ENCODE peak calls at places on chromosomes 16 and 17, in five cellular contexts. G, A, Y, P and E are unnamed samples.

GRCh38 chr17:67718325-67718941 is 697 bp downstream of the NOL11 start:
- DNase-seq in G (no peak), A (no peak), Y (no peak), P (no peak), E (no peak)

GRCh38 chr17:78366109-78366848 is 6.4 kb upstream of the SOCS3 start:
- DNase-seq in A (peak; percentile 58), G (no peak), P (no peak), Y (no peak), E (no peak)

GRCh38 chr16:83606486-83607030 is 201.2 kb upstream of the HSBP1 start:
- DNase-seq in Y (no peak), G (no peak), P (no peak), A (no peak), E (no peak)

GRCh38 chr17:67608691-67609090 is 109.0 kb upstream of the NOL11 start:
- DNase-seq in A (no peak), Y (peak; percentile 54), G (no peak), P (no peak), E (no peak)

GRCh38 chr17:32928527-32929287 is 754 bp downstream of the TMEM98 start:
- DNase-seq in G (no peak), A (no peak), Y (no peak), P (no peak), E (no peak)

GRCh38 chr17:4742629-4743028 is 2.9 kb upstream of the CXCL16 start:
- DNase-seq in Y (no peak), A (no peak), G (no peak), P (no peak), E (no peak)

GRCh38 chr16:30721606-30722005 is 22.6 kb downstream of the SRCAP start:
- DNase-seq in A (no peak), P (no peak), G (no peak), Y (no peak), E (no peak)

GRCh38 chr16:78430281-78430680 is 330.8 kb downstream of the WWOX start:
- DNase-seq in G (no peak), A (no peak), P (no peak), Y (no peak), E (no peak)

GRCh38 chr17:9269350-9270035 is 248.2 kb downstream of the NTN1 start:
- DNase-seq in A (no peak), P (no peak), G (no peak), Y (no peak), E (no peak)

GRCh38 chr16:48622456-48623303 is 12.7 kb upstream of the N4BP1 start:
- DNase-seq in P (no peak), G (no peak), Y (no peak), A (no peak), E (no peak)

GRCh38 chr17:81561494-81561885 is 9.3 kb upstream of the FAAP100 start:
- DNase-seq in A (no peak), Y (no peak), G (no peak), P (no peak), E (no peak)

GRCh38 chr16:89354325-89354724 is 136.0 kb downstream of the ANKRD11 start:
- DNase-seq in P (peak; percentile 80), G (no peak), Y (no peak), A (no peak), E (no peak)

GRCh38 chr16:79580465-79581200 is 19.9 kb downstream of the MAF start:
- DNase-seq in Y (no peak), P (no peak), G (no peak), A (no peak), E (no peak)

GRCh38 chr17:62754696-62755095 is 53.4 kb downstream of the MARCHF10 start:
- DNase-seq in G (no peak), Y (no peak), A (no peak), P (no peak), E (no peak)

GRCh38 chr16:75264999-75265910 is 13.8 kb upstream of the BCAR1 start:
- DNase-seq in P (peak; percentile 80), Y (no peak), A (peak; percentile 54), G (peak; percentile 43), E (no peak)

GRCh38 chr16:19135896-19136438 is 22.2 kb downstream of the ITPRIPL2 start:
- DNase-seq in Y (no peak), A (no peak), G (no peak), P (peak; percentile 61), E (no peak)

GRCh38 chr17:19002805-19003542 is 1.6 kb downstream of the FAM83G start:
- DNase-seq in A (no peak), G (no peak), Y (no peak), P (no peak), E (no peak)

GRCh38 chr16:3045758-3046505 is 429 bp upstream of the MMP25 start:
- DNase-seq in Y (no peak), P (no peak), A (no peak), G (no peak), E (no peak)

GRCh38 chr16:50550035-50550434 is 1.8 kb downstream of the NKD1 start:
- DNase-seq in P (no peak), A (peak; percentile 32), Y (no peak), G (peak; percentile 38), E (no peak)

GRCh38 chr17:55261311-55261710 is 3.4 kb upstream of the HLF start:
- DNase-seq in A (no peak), P (no peak), G (no peak), Y (no peak), E (no peak)

GRCh38 chr16:46573008-46573833 is 48.0 kb downstream of the SHCBP1 start:
- DNase-seq in G (no peak), P (no peak), A (no peak), Y (no peak), E (no peak)

GRCh38 chr16:1474471-1474795 is 395 bp downstream of the CLCN7 start:
- DNase-seq in A (no peak), Y (no peak), P (no peak), G (no peak), E (no peak)

GRCh38 chr16:23967775-23968571 is 132.2 kb downstream of the PRKCB start:
- DNase-seq in A (no peak), G (no peak), P (no peak), Y (no peak), E (no peak)

GRCh38 chr16:2751577-2752034 is 832 bp upstream of the SRRM2 start:
- DNase-seq in A (peak; percentile 46), Y (no peak), P (no peak), G (peak; percentile 49), E (no peak)

GRCh38 chr16:24156777-24157176 is 99.4 kb upstream of the CACNG3 start:
- DNase-seq in Y (no peak), P (no peak), A (no peak), G (no peak), E (no peak)

GRCh38 chr17:75490173-75490743 is 25.1 kb downstream of the CASKIN2 start:
- DNase-seq in Y (no peak), G (no peak), A (no peak), P (peak; percentile 56), E (no peak)

GRCh38 chr16:73265124-73265838 is 217.4 kb upstream of the ZFHX3 start:
- DNase-seq in Y (no peak), G (no peak), A (no peak), P (no peak), E (no peak)

GRCh38 chr17:31558748-31559646 is 167.5 kb downstream of the RAB11FIP4 start:
- DNase-seq in P (peak; percentile 90), A (peak; percentile 80), Y (no peak), G (peak; percentile 82), E (no peak)

GRCh38 chr16:72301416-72302048 is 129.6 kb upstream of the PMFBP1 start:
- DNase-seq in Y (no peak), G (no peak), P (no peak), A (no peak), E (no peak)

DNA sequence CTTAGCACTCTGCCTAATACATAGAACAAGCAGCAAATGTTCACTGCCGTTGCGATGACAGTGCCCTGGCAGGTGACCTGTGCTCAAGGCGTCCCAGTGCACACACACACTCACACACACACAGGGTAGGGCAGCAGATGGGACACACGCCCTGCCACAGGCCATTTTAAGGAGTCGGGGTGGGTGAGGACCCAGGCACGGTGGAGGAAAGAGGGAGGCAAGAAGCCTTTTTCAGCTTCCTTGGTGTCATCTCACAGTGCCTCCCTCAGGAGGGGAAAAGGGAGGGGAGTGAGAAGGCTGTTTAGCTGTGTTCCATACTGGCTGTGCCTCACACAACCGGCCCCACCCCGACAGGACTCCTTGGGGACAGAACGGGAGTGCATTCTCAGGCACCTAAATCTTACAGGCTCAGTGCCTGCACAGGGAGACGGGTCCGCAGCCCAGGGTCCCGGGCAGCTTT is 1.5 kb downstream of the PITPNM3 start:
- DNase-seq in G (no peak), P (no peak), A (no peak), Y (no peak), E (no peak)
- H3K4me3 ChIP-seq in G (no peak overlapping the region), P (peak overlapping the region; percentile 66), A (no peak overlapping the region), Y (no peak overlapping the region), E (peak overlapping the region; percentile 68)

GRCh38 chr16:8644151-8644512 is 22.6 kb downstream of the METTL22 start:
- DNase-seq in G (no peak), P (no peak), Y (no peak), A (no peak), E (no peak)

GRCh38 chr16:8645831-8646230 is 24.3 kb downstream of the METTL22 start:
- DNase-seq in Y (no peak), A (no peak), G (no peak), P (no peak), E (no peak)

GRCh38 chr16:8646271-8646670 is 24.8 kb downstream of the METTL22 start:
- DNase-seq in Y (no peak), P (no peak), A (no peak), G (no peak), E (no peak)

GRCh38 chr16:8644513-8645140 is 23.1 kb downstream of the METTL22 start:
- DNase-seq in A (no peak), Y (no peak), P (no peak), G (no peak), E (no peak)

GRCh38 chr16:8645141-8645521 is 23.6 kb downstream of the METTL22 start:
- DNase-seq in G (no peak), A (no peak), Y (no peak), P (no peak), E (no peak)
- H3K4me3 ChIP-seq in G (no peak overlapping the region), A (no peak overlapping the region), Y (no peak overlapping the region), P (no peak overlapping the region), E (no peak overlapping the region)

GRCh38 chr16:22035094-22035675 is 27.3 kb downstream of the MOSMO start:
- DNase-seq in Y (no peak), G (no peak), P (no peak), A (no peak), E (no peak)
- H3K4me3 ChIP-seq in Y (no peak overlapping the region), G (no peak overlapping the region), P (no peak overlapping the region), A (no peak overlapping the region), E (no peak overlapping the region)

DNA sequence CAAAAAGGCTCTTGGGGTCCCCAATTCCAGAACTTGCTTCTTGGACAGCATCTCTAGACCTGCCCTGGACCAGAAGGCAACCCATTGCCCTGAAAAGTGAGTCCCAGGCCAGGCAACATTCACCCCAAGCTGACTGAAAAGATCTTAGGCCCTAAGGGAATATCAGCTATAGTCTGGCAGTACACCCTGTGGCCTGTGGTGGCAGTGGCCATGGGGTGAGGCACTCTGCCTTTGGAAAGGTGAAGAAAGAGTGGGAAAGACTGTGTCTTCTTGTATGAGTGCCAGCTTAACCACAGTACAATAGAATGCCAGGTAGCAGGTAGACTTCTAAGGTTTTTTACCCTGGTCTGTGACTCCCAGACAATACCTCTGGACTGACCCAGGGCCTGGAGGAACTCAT is 564.5 kb downstream of the CDH8 start:
- DNase-seq in G (no peak), A (no peak), Y (no peak), P (no peak), E (no peak)
- H3K4me3 ChIP-seq in G (no peak overlapping the region), A (no peak overlapping the region), Y (no peak overlapping the region), P (no peak overlapping the region), E (no peak overlapping the region)